ENCODE peak calls at places on chromosomes 6 and 20, in six cellular contexts. One of them, this sample, is unnamed.

GRCh38 chr6:9250852-9251251 is 815.5 kb upstream of the SLC35B3 start:
- DNase-seq in heart right ventricle: peak; percentile 11
- DNase-seq in ascending aorta: no peak
- DNase-seq in CD8-positive, alpha-beta T cell: no peak
- DNase-seq in neural progenitor cell: peak; percentile 85
- DNase-seq in IMR-90: peak; percentile 53
- DNase-seq in this sample: no peak

GRCh38 chr6:126188271-126188909 is 151.5 kb upstream of the CENPW start:
- DNase-seq in heart right ventricle: no peak
- DNase-seq in ascending aorta: no peak
- DNase-seq in CD8-positive, alpha-beta T cell: no peak
- DNase-seq in neural progenitor cell: no peak
- DNase-seq in IMR-90: peak; percentile 64
- DNase-seq in this sample: no peak

GRCh38 chr20:33242319-33243100 is 6.7 kb downstream of the BPIFA1 start:
- DNase-seq in heart right ventricle: no peak
- DNase-seq in ascending aorta: no peak
- DNase-seq in CD8-positive, alpha-beta T cell: no peak
- DNase-seq in neural progenitor cell: no peak
- DNase-seq in IMR-90: no peak
- DNase-seq in this sample: no peak

GRCh38 chr6:169567809-169568208 is 134.0 kb downstream of the WDR27 start:
- DNase-seq in heart right ventricle: no peak
- DNase-seq in ascending aorta: no peak
- DNase-seq in CD8-positive, alpha-beta T cell: no peak
- DNase-seq in neural progenitor cell: no peak
- DNase-seq in IMR-90: no peak
- DNase-seq in this sample: peak; percentile 9

GRCh38 chr20:32344835-32345506 is 13.2 kb upstream of the ASXL1 start:
- DNase-seq in heart right ventricle: no peak
- DNase-seq in ascending aorta: no peak
- DNase-seq in CD8-positive, alpha-beta T cell: no peak
- DNase-seq in neural progenitor cell: peak; percentile 51
- DNase-seq in IMR-90: no peak
- DNase-seq in this sample: no peak

GRCh38 chr6:134373282-134373922 is 55.5 kb upstream of the SGK1 start:
- DNase-seq in heart right ventricle: peak; percentile 36
- DNase-seq in ascending aorta: peak; percentile 68
- DNase-seq in CD8-positive, alpha-beta T cell: no peak
- DNase-seq in neural progenitor cell: no peak
- DNase-seq in IMR-90: peak; percentile 93
- DNase-seq in this sample: no peak

GRCh38 chr6:146339716-146340115 is 203.9 kb upstream of the RAB32 start:
- DNase-seq in heart right ventricle: no peak
- DNase-seq in ascending aorta: no peak
- DNase-seq in CD8-positive, alpha-beta T cell: no peak
- DNase-seq in neural progenitor cell: no peak
- DNase-seq in IMR-90: no peak
- DNase-seq in this sample: no peak

GRCh38 chr20:21244808-21245207 is 58.3 kb upstream of the XRN2 start:
- DNase-seq in heart right ventricle: no peak
- DNase-seq in ascending aorta: no peak
- DNase-seq in CD8-positive, alpha-beta T cell: no peak
- DNase-seq in neural progenitor cell: no peak
- DNase-seq in IMR-90: no peak
- DNase-seq in this sample: no peak

GRCh38 chr6:170265655-170266054 is 25.2 kb downstream of the DLL1 start:
- DNase-seq in heart right ventricle: peak; percentile 34
- DNase-seq in ascending aorta: no peak
- DNase-seq in CD8-positive, alpha-beta T cell: no peak
- DNase-seq in neural progenitor cell: no peak
- DNase-seq in IMR-90: no peak
- DNase-seq in this sample: no peak

GRCh38 chr20:17822039-17822438 is 122.3 kb downstream of the BANF2 start:
- DNase-seq in heart right ventricle: no peak
- DNase-seq in ascending aorta: no peak
- DNase-seq in CD8-positive, alpha-beta T cell: no peak
- DNase-seq in neural progenitor cell: no peak
- DNase-seq in IMR-90: peak; percentile 72
- DNase-seq in this sample: peak; percentile 61

GRCh38 chr6:141313986-141314385 is 818.7 kb upstream of the GJE1 start:
- DNase-seq in heart right ventricle: no peak
- DNase-seq in ascending aorta: no peak
- DNase-seq in CD8-positive, alpha-beta T cell: no peak
- DNase-seq in neural progenitor cell: peak; percentile 21
- DNase-seq in IMR-90: no peak
- DNase-seq in this sample: no peak

GRCh38 chr6:156434795-156435190 is 342.4 kb upstream of the ARID1B start:
- DNase-seq in heart right ventricle: no peak
- DNase-seq in ascending aorta: no peak
- DNase-seq in CD8-positive, alpha-beta T cell: no peak
- DNase-seq in neural progenitor cell: no peak
- DNase-seq in IMR-90: no peak
- DNase-seq in this sample: no peak

GRCh38 chr6:98957440-98957839 is 9.7 kb upstream of the FBXL4 start:
- DNase-seq in heart right ventricle: no peak
- DNase-seq in ascending aorta: no peak
- DNase-seq in CD8-positive, alpha-beta T cell: no peak
- DNase-seq in neural progenitor cell: no peak
- DNase-seq in IMR-90: peak; percentile 69
- DNase-seq in this sample: no peak

GRCh38 chr6:138528137-138528536 is 28.8 kb upstream of the NHSL1 start:
- DNase-seq in heart right ventricle: no peak
- DNase-seq in ascending aorta: no peak
- DNase-seq in CD8-positive, alpha-beta T cell: no peak
- DNase-seq in neural progenitor cell: no peak
- DNase-seq in IMR-90: peak; percentile 34
- DNase-seq in this sample: no peak

GRCh38 chr6:29483186-29483585 is 4.6 kb downstream of the MAS1L start:
- DNase-seq in heart right ventricle: no peak
- DNase-seq in ascending aorta: no peak
- DNase-seq in CD8-positive, alpha-beta T cell: no peak
- DNase-seq in neural progenitor cell: no peak
- DNase-seq in IMR-90: no peak
- DNase-seq in this sample: no peak

GRCh38 chr6:17881085-17881883 is 106.2 kb downstream of the KIF13A start:
- DNase-seq in heart right ventricle: no peak
- DNase-seq in ascending aorta: no peak
- DNase-seq in CD8-positive, alpha-beta T cell: no peak
- DNase-seq in neural progenitor cell: no peak
- DNase-seq in IMR-90: no peak
- DNase-seq in this sample: peak; percentile 65

GRCh38 chr20:33685328-33686007 is 717 bp downstream of the E2F1 start:
- DNase-seq in heart right ventricle: no peak
- DNase-seq in ascending aorta: no peak
- DNase-seq in CD8-positive, alpha-beta T cell: peak; percentile 13
- DNase-seq in neural progenitor cell: peak; percentile 63
- DNase-seq in IMR-90: no peak
- DNase-seq in this sample: no peak

GRCh38 chr20:47358672-47359532 is 2.4 kb upstream of the ZMYND8 start:
- DNase-seq in heart right ventricle: peak; percentile 84
- DNase-seq in ascending aorta: peak; percentile 60
- DNase-seq in CD8-positive, alpha-beta T cell: no peak
- DNase-seq in neural progenitor cell: peak; percentile 85
- DNase-seq in IMR-90: peak; percentile 90
- DNase-seq in this sample: peak; percentile 90

GRCh38 chr6:30881987-30882763 is 2.1 kb upstream of the DDR1 start:
- DNase-seq in heart right ventricle: peak; percentile 28
- DNase-seq in ascending aorta: no peak
- DNase-seq in CD8-positive, alpha-beta T cell: no peak
- DNase-seq in neural progenitor cell: peak; percentile 75
- DNase-seq in IMR-90: peak; percentile 77
- DNase-seq in this sample: no peak

GRCh38 chr6:31738048-31738979 is 1.5 kb upstream of the MSH5 start:
- DNase-seq in heart right ventricle: peak; percentile 63
- DNase-seq in ascending aorta: no peak
- DNase-seq in CD8-positive, alpha-beta T cell: peak; percentile 55
- DNase-seq in neural progenitor cell: no peak
- DNase-seq in IMR-90: peak; percentile 89
- DNase-seq in this sample: no peak

GRCh38 chr6:46734867-46735719 is at the start of gene PLA2G7:
- DNase-seq in heart right ventricle: no peak
- DNase-seq in ascending aorta: no peak
- DNase-seq in CD8-positive, alpha-beta T cell: no peak
- DNase-seq in neural progenitor cell: peak; percentile 74
- DNase-seq in IMR-90: no peak
- DNase-seq in this sample: no peak

GRCh38 chr20:63974402-63975200 is 4.8 kb downstream of the SAMD10 start:
- DNase-seq in heart right ventricle: peak; percentile 22
- DNase-seq in ascending aorta: no peak
- DNase-seq in CD8-positive, alpha-beta T cell: no peak
- DNase-seq in neural progenitor cell: no peak
- DNase-seq in IMR-90: peak; percentile 74
- DNase-seq in this sample: peak; percentile 42

GRCh38 chr20:62055106-62055861 is 10.4 kb downstream of the TAF4 start:
- DNase-seq in heart right ventricle: no peak
- DNase-seq in ascending aorta: no peak
- DNase-seq in CD8-positive, alpha-beta T cell: no peak
- DNase-seq in neural progenitor cell: no peak
- DNase-seq in IMR-90: no peak
- DNase-seq in this sample: no peak

GRCh38 chr6:157689875-157690274 is 133.2 kb upstream of the SNX9 start:
- DNase-seq in heart right ventricle: no peak
- DNase-seq in ascending aorta: no peak
- DNase-seq in CD8-positive, alpha-beta T cell: no peak
- DNase-seq in neural progenitor cell: no peak
- DNase-seq in IMR-90: no peak
- DNase-seq in this sample: no peak

GRCh38 chr6:166394036-166394892 is 11.5 kb upstream of the MPC1 start:
- DNase-seq in heart right ventricle: no peak
- DNase-seq in ascending aorta: no peak
- DNase-seq in CD8-positive, alpha-beta T cell: no peak
- DNase-seq in neural progenitor cell: no peak
- DNase-seq in IMR-90: no peak
- DNase-seq in this sample: no peak

GRCh38 chr6:84791927-84792326 is 27.5 kb upstream of the TBX18 start:
- DNase-seq in heart right ventricle: no peak
- DNase-seq in ascending aorta: no peak
- DNase-seq in CD8-positive, alpha-beta T cell: no peak
- DNase-seq in neural progenitor cell: no peak
- DNase-seq in IMR-90: no peak
- DNase-seq in this sample: no peak
- H3K4me1 ChIP-seq in heart right ventricle: no peaks in the 10 kb centered on the region
- H3K4me1 ChIP-seq in ascending aorta: no peaks in the 10 kb centered on the region
- H3K4me1 ChIP-seq in CD8-positive, alpha-beta T cell: no peaks in the 10 kb centered on the region
- H3K4me1 ChIP-seq in neural progenitor cell: no peaks in the 10 kb centered on the region
- H3K4me1 ChIP-seq in IMR-90: no peaks in the 10 kb centered on the region
- H3K4me1 ChIP-seq in this sample: no peaks in the 10 kb centered on the region

GRCh38 chr20:51529758-51530157 is 12.8 kb downstream of the NFATC2 start:
- DNase-seq in heart right ventricle: no peak
- DNase-seq in ascending aorta: no peak
- DNase-seq in CD8-positive, alpha-beta T cell: no peak
- DNase-seq in neural progenitor cell: no peak
- DNase-seq in IMR-90: peak; percentile 61
- DNase-seq in this sample: no peak
- H3K4me1 ChIP-seq in heart right ventricle: peaks cover 5% of the 10 kb centered on the region
- H3K4me1 ChIP-seq in ascending aorta: peaks cover 11% of the 10 kb centered on the region
- H3K4me1 ChIP-seq in CD8-positive, alpha-beta T cell: peaks cover 95% of the 10 kb centered on the region
- H3K4me1 ChIP-seq in neural progenitor cell: no peaks in the 10 kb centered on the region
- H3K4me1 ChIP-seq in IMR-90: peaks cover 21% of the 10 kb centered on the region
- H3K4me1 ChIP-seq in this sample: no peaks in the 10 kb centered on the region

GRCh38 chr6:35496036-35496850 is 636 bp downstream of the TEAD3 start:
- DNase-seq in heart right ventricle: peak; percentile 54
- DNase-seq in ascending aorta: no peak
- DNase-seq in CD8-positive, alpha-beta T cell: no peak
- DNase-seq in neural progenitor cell: peak; percentile 77
- DNase-seq in IMR-90: no peak
- DNase-seq in this sample: peak; percentile 47
- H3K4me1 ChIP-seq in heart right ventricle: peaks cover 25% of the 10 kb centered on the region
- H3K4me1 ChIP-seq in ascending aorta: peaks cover 38% of the 10 kb centered on the region
- H3K4me1 ChIP-seq in CD8-positive, alpha-beta T cell: peaks cover 11% of the 10 kb centered on the region
- H3K4me1 ChIP-seq in neural progenitor cell: peaks cover 50% of the 10 kb centered on the region
- H3K4me1 ChIP-seq in IMR-90: peaks cover 48% of the 10 kb centered on the region
- H3K4me1 ChIP-seq in this sample: peaks cover 39% of the 10 kb centered on the region

GRCh38 chr20:44552039-44552438 is 30.2 kb upstream of the SERINC3 start:
- DNase-seq in heart right ventricle: no peak
- DNase-seq in ascending aorta: no peak
- DNase-seq in CD8-positive, alpha-beta T cell: no peak
- DNase-seq in neural progenitor cell: no peak
- DNase-seq in IMR-90: no peak
- DNase-seq in this sample: no peak
- H3K4me1 ChIP-seq in heart right ventricle: peaks cover 6% of the 10 kb centered on the region
- H3K4me1 ChIP-seq in ascending aorta: peaks cover 11% of the 10 kb centered on the region
- H3K4me1 ChIP-seq in CD8-positive, alpha-beta T cell: no peaks in the 10 kb centered on the region
- H3K4me1 ChIP-seq in neural progenitor cell: no peaks in the 10 kb centered on the region
- H3K4me1 ChIP-seq in IMR-90: peaks cover 25% of the 10 kb centered on the region
- H3K4me1 ChIP-seq in this sample: peaks cover 24% of the 10 kb centered on the region

GRCh38 chr6:143675946-143676345 is 1.8 kb upstream of the PHACTR2 start:
- DNase-seq in heart right ventricle: no peak
- DNase-seq in ascending aorta: no peak
- DNase-seq in CD8-positive, alpha-beta T cell: no peak
- DNase-seq in neural progenitor cell: no peak
- DNase-seq in IMR-90: peak; percentile 56
- DNase-seq in this sample: no peak

GRCh38 chr6:143674466-143675114 is 3.2 kb upstream of the PHACTR2 start:
- DNase-seq in heart right ventricle: peak; percentile 15
- DNase-seq in ascending aorta: no peak
- DNase-seq in CD8-positive, alpha-beta T cell: no peak
- DNase-seq in neural progenitor cell: peak; percentile 24
- DNase-seq in IMR-90: peak; percentile 28
- DNase-seq in this sample: no peak

GRCh38 chr6:143673638-143674037 is 4.1 kb upstream of the PHACTR2 start:
- DNase-seq in heart right ventricle: no peak
- DNase-seq in ascending aorta: no peak
- DNase-seq in CD8-positive, alpha-beta T cell: no peak
- DNase-seq in neural progenitor cell: peak; percentile 81
- DNase-seq in IMR-90: peak; percentile 77
- DNase-seq in this sample: no peak

GRCh38 chr6:143676437-143677045 is 1.2 kb upstream of the PHACTR2 start:
- DNase-seq in heart right ventricle: no peak
- DNase-seq in ascending aorta: no peak
- DNase-seq in CD8-positive, alpha-beta T cell: no peak
- DNase-seq in neural progenitor cell: peak; percentile 59
- DNase-seq in IMR-90: no peak
- DNase-seq in this sample: no peak

DNA sequence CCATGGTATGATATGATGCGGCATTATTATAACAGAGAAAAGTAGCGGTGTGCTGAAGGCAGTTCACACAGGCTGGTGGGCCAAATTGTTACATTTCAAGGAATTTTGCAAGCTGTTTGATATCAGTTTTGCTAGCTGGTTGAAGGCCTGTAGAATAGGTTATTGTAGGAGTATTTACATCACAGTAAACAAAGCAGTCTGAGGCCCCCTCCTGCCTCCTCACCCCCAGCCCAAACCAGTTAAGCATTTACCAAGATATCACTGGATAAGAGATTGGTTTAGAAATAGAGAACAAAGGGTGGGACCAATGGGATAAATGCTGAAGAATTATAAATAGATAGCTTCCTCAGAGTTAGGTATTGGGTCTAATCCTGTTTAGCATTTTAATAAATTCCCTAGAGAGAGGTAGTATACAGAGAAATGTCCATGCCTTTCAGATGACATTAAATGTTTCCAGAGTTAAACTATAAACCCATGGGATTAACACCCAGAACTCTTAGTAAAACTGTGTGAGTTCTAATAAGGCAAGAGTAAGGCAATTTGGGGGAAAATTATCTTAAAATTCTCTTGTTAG is 2.4 kb upstream of the PHACTR2 start:
- DNase-seq in heart right ventricle: no peak
- DNase-seq in ascending aorta: no peak
- DNase-seq in CD8-positive, alpha-beta T cell: no peak
- DNase-seq in neural progenitor cell: peak; percentile 26
- DNase-seq in IMR-90: no peak
- DNase-seq in this sample: no peak
- H3K4me1 ChIP-seq in heart right ventricle: no peaks in the 10 kb centered on the region
- H3K4me1 ChIP-seq in ascending aorta: peaks cover 29% of the 10 kb centered on the region
- H3K4me1 ChIP-seq in CD8-positive, alpha-beta T cell: peaks cover 6% of the 10 kb centered on the region
- H3K4me1 ChIP-seq in neural progenitor cell: peaks cover 62% of the 10 kb centered on the region
- H3K4me1 ChIP-seq in IMR-90: peaks cover 10% of the 10 kb centered on the region
- H3K4me1 ChIP-seq in this sample: no peaks in the 10 kb centered on the region

GRCh38 chr6:151043944-151044343 is 178.4 kb downstream of the MTHFD1L start:
- DNase-seq in heart right ventricle: no peak
- DNase-seq in ascending aorta: no peak
- DNase-seq in CD8-positive, alpha-beta T cell: no peak
- DNase-seq in neural progenitor cell: no peak
- DNase-seq in IMR-90: no peak
- DNase-seq in this sample: no peak
- H3K4me1 ChIP-seq in heart right ventricle: peaks cover 3% of the 10 kb centered on the region
- H3K4me1 ChIP-seq in ascending aorta: peaks cover 24% of the 10 kb centered on the region
- H3K4me1 ChIP-seq in CD8-positive, alpha-beta T cell: no peaks in the 10 kb centered on the region
- H3K4me1 ChIP-seq in neural progenitor cell: peaks cover 18% of the 10 kb centered on the region
- H3K4me1 ChIP-seq in IMR-90: peaks cover 26% of the 10 kb centered on the region
- H3K4me1 ChIP-seq in this sample: peaks cover 5% of the 10 kb centered on the region

This sample was measured in lung.